ENCODE peak calls at places on chromosome 5, in nine cellular contexts. W is K562, A is heart left ventricle, P is breast epithelium, D is ovary, C is body of pancreas, U is tibial nerve, Z is uterus, Q is HCT116. O is an unnamed sample.

GRCh38 chr5:95823738-95824609 is 1.4 kb upstream of the GLRX start:
- DNase-seq in P (no peak), Q (peak; percentile 85), D (peak; percentile 70), W (peak; percentile 45), C (peak; percentile 29), U (peak; percentile 41), A (peak; percentile 72), Z (peak; percentile 75), O (peak; percentile 84)

GRCh38 chr5:124841829-124842712 is 95.6 kb upstream of the ZNF608 start:
- DNase-seq in Q (no peak), A (peak; percentile 41), W (no peak), U (no peak), D (no peak), P (peak; percentile 19), C (no peak), Z (no peak), O (no peak)

GRCh38 chr5:96022971-96023370 is 61.3 kb upstream of the ELL2 start:
- DNase-seq in P (no peak), Z (no peak), C (no peak), W (no peak), D (no peak), U (no peak), Q (no peak), A (no peak), O (no peak)

GRCh38 chr5:169094586-169095409 is 206.1 kb downstream of the SLIT3 start:
- DNase-seq in U (no peak), Q (no peak), C (no peak), Z (no peak), W (no peak), D (no peak), A (no peak), P (no peak), O (peak; percentile 2)

GRCh38 chr5:158722940-158723339 is 376.8 kb downstream of the EBF1 start:
- DNase-seq in D (no peak), P (no peak), A (no peak), C (no peak), Q (no peak), Z (no peak), U (no peak), W (no peak), O (no peak)

GRCh38 chr5:143703659-143704058 is 108.3 kb upstream of the HMHB1 start:
- DNase-seq in C (no peak), A (no peak), P (no peak), W (no peak), D (no peak), Q (no peak), Z (no peak), U (no peak), O (no peak)

GRCh38 chr5:116395178-116395577 is 179.4 kb downstream of the SEMA6A start:
- DNase-seq in C (no peak), U (no peak), A (no peak), Q (no peak), Z (no peak), D (no peak), W (no peak), P (no peak), O (no peak)

GRCh38 chr5:113237893-113238292 is 196.9 kb downstream of the TSSK1B start:
- DNase-seq in Q (no peak), A (no peak), D (no peak), C (no peak), U (no peak), W (no peak), Z (no peak), P (no peak), O (no peak)

GRCh38 chr5:132227235-132227484 is 493 bp downstream of the P4HA2 start:
- DNase-seq in U (no peak), D (no peak), A (no peak), Z (no peak), P (no peak), W (no peak), Q (no peak), C (no peak), O (no peak)

GRCh38 chr5:343461-344401 is 22.2 kb downstream of the AHRR start:
- DNase-seq in U (no peak), A (peak; percentile 46), C (peak; percentile 63), Q (peak; percentile 29), W (no peak), D (peak; percentile 71), P (peak; percentile 17), Z (no peak), O (peak; percentile 50)

GRCh38 chr5:143190260-143190810 is 213.2 kb downstream of the NR3C1 start:
- DNase-seq in C (no peak), P (no peak), Q (no peak), Z (no peak), A (no peak), W (no peak), U (no peak), D (no peak), O (no peak)

GRCh38 chr5:151004499-151004898 is 15.9 kb upstream of the GPX3 start:
- DNase-seq in W (no peak), Z (no peak), C (no peak), D (no peak), U (no peak), P (no peak), A (no peak), Q (no peak), O (no peak)

GRCh38 chr5:127312131-127312530 is 21.5 kb downstream of the MEGF10 start:
- DNase-seq in D (no peak), Z (no peak), A (no peak), U (no peak), P (no peak), W (no peak), Q (no peak), C (no peak), O (no peak)

GRCh38 chr5:111063709-111064322 is 7.7 kb upstream of the TSLP start:
- DNase-seq in Q (peak; percentile 31), C (no peak), D (no peak), P (no peak), U (no peak), A (no peak), W (no peak), Z (no peak), O (no peak)

GRCh38 chr5:150487199-150488061 is 20.5 kb upstream of the NDST1 start:
- DNase-seq in A (peak; percentile 70), Q (no peak), Z (no peak), W (peak; percentile 46), P (no peak), D (no peak), U (no peak), C (peak; percentile 62), O (no peak)

GRCh38 chr5:158422653-158423505 is 563.9 kb upstream of the CLINT1 start:
- DNase-seq in Q (no peak), A (peak; percentile 78), Z (peak; percentile 22), W (no peak), U (no peak), D (no peak), P (no peak), C (no peak), O (no peak)

GRCh38 chr5:169777112-169777511 is 140.0 kb downstream of the DOCK2 start:
- DNase-seq in P (no peak), Z (no peak), C (no peak), A (no peak), D (no peak), U (no peak), W (no peak), Q (no peak), O (no peak)

GRCh38 chr5:79464695-79465332 is 49.1 kb downstream of the HOMER1 start:
- DNase-seq in U (no peak), Q (peak; percentile 10), C (no peak), P (no peak), A (no peak), Z (no peak), W (peak; percentile 12), D (no peak), O (no peak)

GRCh38 chr5:95048633-95049032 is 236.3 kb downstream of the MCTP1 start:
- DNase-seq in W (no peak), C (no peak), P (no peak), A (no peak), D (no peak), Z (no peak), U (no peak), Q (no peak), O (no peak)

GRCh38 chr5:34778451-34778850 is 60.5 kb upstream of the TTC23L start:
- DNase-seq in W (no peak), Z (no peak), P (no peak), C (no peak), U (no peak), A (no peak), Q (no peak), D (no peak), O (no peak)
- H3K4me3 ChIP-seq in W (no peak overlapping the region), Z (no peak overlapping the region), P (no peak overlapping the region), C (no peak overlapping the region), U (no peak overlapping the region), A (no peak overlapping the region), Q (no peak overlapping the region), D (no peak overlapping the region), O (no peak overlapping the region)

GRCh38 chr5:176536132-176536901 is 885 bp downstream of the RNF44 start:
- DNase-seq in C (peak; percentile 74), D (peak; percentile 88), A (peak; percentile 88), W (peak; percentile 76), Q (no peak), Z (peak; percentile 70), U (peak; percentile 60), P (peak; percentile 59), O (peak; percentile 93)
- TF ChIP-seq POLR2A in C (no peak), D (no peak), A (no peak), W (peak; percentile 45), Q (no peak), Z (no peak), U (no peak), P (no peak), O (no peak)

GRCh38 chr5:88825782-88826110 is 57.2 kb downstream of the MEF2C start:
- DNase-seq in P (no peak), Z (no peak), W (no peak), U (no peak), Q (no peak), C (no peak), D (no peak), A (no peak), O (no peak)
- H3K27ac ChIP-seq in P (peak overlapping the region; percentile 21), Z (peak overlapping the region; percentile 56), W (peak overlapping the region; percentile 69), U (peak overlapping the region; percentile 70), Q (peak overlapping the region; percentile 72), C (no peak overlapping the region), D (no peak overlapping the region), A (peak overlapping the region; percentile 83), O (peak overlapping the region; percentile 68)

GRCh38 chr5:88678780-88679491 is 204.0 kb downstream of the MEF2C start:
- DNase-seq in D (no peak), Q (no peak), C (no peak), Z (no peak), U (no peak), W (no peak), P (no peak), A (no peak), O (no peak)
- H3K4me3 ChIP-seq in D (no peak overlapping the region), Q (no peak overlapping the region), C (no peak overlapping the region), Z (no peak overlapping the region), U (no peak overlapping the region), W (no peak overlapping the region), P (no peak overlapping the region), A (no peak overlapping the region), O (no peak overlapping the region)

DNA sequence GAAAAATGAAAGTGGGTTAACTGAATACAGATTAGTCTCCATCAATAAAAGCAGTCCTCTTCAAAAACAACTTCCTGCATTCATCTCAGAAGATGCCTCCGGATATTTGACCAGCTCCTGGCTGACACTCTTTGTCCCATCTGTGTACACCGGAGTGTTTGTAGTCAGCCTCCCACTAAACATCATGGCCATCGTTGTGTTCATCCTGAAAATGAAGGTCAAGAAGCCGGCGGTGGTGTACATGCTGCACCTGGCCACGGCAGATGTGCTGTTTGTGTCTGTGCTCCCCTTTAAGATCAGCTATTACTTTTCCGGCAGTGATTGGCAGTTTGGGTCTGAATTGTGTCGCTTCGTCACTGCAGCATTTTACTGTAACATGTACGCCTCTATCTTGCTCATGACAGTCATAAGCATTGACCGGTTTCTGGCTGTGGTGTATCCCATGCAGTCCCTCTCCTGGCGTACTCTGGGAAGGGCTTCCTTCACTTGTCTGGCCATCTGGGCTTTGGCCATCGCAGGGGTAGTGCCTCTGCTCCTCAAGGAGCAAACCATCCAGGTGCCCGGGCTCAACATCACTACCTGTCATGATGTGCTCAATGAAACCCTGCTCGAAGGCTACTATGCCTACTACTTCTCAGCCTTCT is 16.6 kb downstream of the F2R start:
- DNase-seq in Q (no peak), A (no peak), P (no peak), Z (no peak), U (no peak), W (no peak), C (no peak), D (no peak), O (no peak)
- TF ChIP-seq POLR2A in Q (no peak), A (no peak), P (no peak), Z (no peak), U (no peak), W (no peak), C (no peak), D (no peak), O (no peak)